ENCODE peak calls at places on chromosomes 4 and X, in ten cellular contexts. Z is ovary, T is WERI-Rb-1, F is AG09319, U is tibial artery, R is endothelial cell of umbilical vein, K is lower lobe of right lung, B is GM20000, D is neural progenitor cell, P is HFFc6. O is an unnamed sample.

GRCh38 chrX:114583646-114584433 is at the start of gene HTR2C:
- DNase-seq in B (no peak), F (no peak), P (no peak), Z (no peak), R (no peak), U (no peak), T (no peak), K (no peak), D (peak), O (no peak)

GRCh38 chrX:17692709-17693346 is 44.5 kb upstream of the SCML1 start:
- DNase-seq in P (peak), B (no peak), Z (no peak), K (no peak), T (peak), R (no peak), D (peak), U (no peak), F (peak), O (no peak)

GRCh38 chr4:22897520-22898108 is 204.9 kb downstream of the GBA3 start:
- DNase-seq in B (peak), Z (no peak), D (peak), T (peak), K (no peak), R (peak), F (peak), P (peak), U (no peak), O (no peak)

GRCh38 chr4:149176019-149176418 is 639.6 kb downstream of the IQCM start:
- DNase-seq in B (no peak), F (no peak), T (peak), R (no peak), K (peak), Z (no peak), U (no peak), P (no peak), D (peak), O (no peak)

GRCh38 chr4:147965873-147966272 is 234.0 kb downstream of the ARHGAP10 start:
- DNase-seq in R (no peak), D (no peak), Z (no peak), U (no peak), K (no peak), F (no peak), P (no peak), T (no peak), B (no peak), O (no peak)

GRCh38 chrX:111244238-111244750 is 26.0 kb downstream of the CAPN6 start:
- DNase-seq in P (no peak), D (peak), U (no peak), K (no peak), Z (no peak), F (peak), B (peak), R (no peak), T (no peak), O (no peak)

GRCh38 chr4:83083925-83084475 is 30.5 kb downstream of the PLAC8 start:
- DNase-seq in Z (no peak), F (no peak), D (no peak), T (no peak), U (no peak), P (no peak), B (no peak), K (peak), R (peak), O (no peak)

GRCh38 chr4:174669278-174669677 is 147.0 kb upstream of the HPGD start:
- DNase-seq in F (peak), U (no peak), T (no peak), P (no peak), B (no peak), K (no peak), R (no peak), D (no peak), Z (no peak), O (no peak)

GRCh38 chrX:19649227-19650009 is 134.1 kb upstream of the MAP3K15 start:
- DNase-seq in D (no peak), B (no peak), F (peak), R (no peak), T (no peak), P (peak), Z (no peak), U (no peak), K (no peak), O (no peak)

GRCh38 chr4:187558391-187558790 is 437.2 kb upstream of the ZFP42 start:
- DNase-seq in F (no peak), D (no peak), P (no peak), K (no peak), B (no peak), Z (no peak), T (no peak), U (no peak), R (no peak), O (no peak)

GRCh38 chr4:56004235-56004634 is 55.5 kb downstream of the CEP135 start:
- DNase-seq in P (no peak), U (no peak), K (no peak), R (no peak), B (no peak), T (no peak), F (no peak), Z (no peak), D (no peak), O (no peak)

GRCh38 chr4:56003606-56004005 is 54.9 kb downstream of the CEP135 start:
- DNase-seq in B (no peak), U (no peak), F (no peak), P (no peak), Z (no peak), D (no peak), K (no peak), T (no peak), R (no peak), O (no peak)

GRCh38 chr4:56007154-56007553 is 58.4 kb downstream of the CEP135 start:
- DNase-seq in F (no peak), K (no peak), R (no peak), U (no peak), B (no peak), D (peak), P (no peak), T (no peak), Z (no peak), O (no peak)
- TF ChIP-seq CTCF in F (no peak), K (no peak), R (no peak), U (no peak), B (no peak), D (peak), P (no peak), T (no peak), Z (no peak), O (no peak)

GRCh38 chrX:147573266-147573665 is 338.5 kb upstream of the FMR1 start:
- DNase-seq in U (no peak), P (no peak), B (no peak), Z (no peak), D (no peak), K (no peak), F (no peak), T (no peak), R (no peak), O (no peak)

GRCh38 chrX:147565239-147565638 is 346.5 kb upstream of the FMR1 start:
- DNase-seq in R (no peak), F (no peak), T (no peak), K (no peak), U (no peak), D (no peak), P (peak), B (no peak), Z (no peak), O (no peak)

GRCh38 chrX:147570483-147570882 is 341.2 kb upstream of the FMR1 start:
- DNase-seq in U (no peak), T (no peak), P (no peak), R (no peak), D (peak), K (no peak), Z (no peak), F (no peak), B (no peak), O (no peak)
- TF ChIP-seq CTCF in U (no peak), T (peak), P (no peak), R (no peak), D (peak), K (no peak), Z (no peak), F (no peak), B (no peak), O (no peak)

DNA sequence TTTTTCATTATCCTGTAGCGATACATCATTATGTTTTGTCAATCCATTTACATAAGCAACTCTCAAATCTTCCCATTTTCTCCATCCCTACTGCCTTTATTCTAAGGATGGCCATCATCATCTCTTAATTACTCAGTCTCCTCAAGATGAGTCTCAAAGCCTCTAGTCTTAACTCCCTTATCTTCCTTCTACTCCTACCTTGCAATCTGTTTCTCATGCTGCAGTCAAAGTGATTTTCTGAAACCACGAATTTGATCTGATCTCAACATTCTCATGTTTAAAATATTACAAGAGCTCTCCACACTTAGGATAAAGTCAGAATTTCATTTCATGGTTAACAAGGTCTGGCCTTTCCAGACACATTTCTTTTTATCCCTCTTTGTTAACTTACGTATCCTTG is 51.8 kb downstream of the ANXA3 start:
- DNase-seq in K (no peak), B (no peak), F (no peak), Z (no peak), U (no peak), T (no peak), P (no peak), D (no peak), R (no peak), O (no peak)
- TF ChIP-seq CTCF in K (no peak), B (no peak), F (no peak), Z (no peak), U (no peak), T (no peak), P (no peak), D (no peak), R (no peak), O (no peak)

GRCh38 chrX:153944800-153945150 is 332 bp upstream of the RENBP start:
- DNase-seq in F (no peak), D (no peak), B (no peak), T (no peak), R (no peak), K (no peak), U (no peak), Z (no peak), P (no peak), O (no peak)

GRCh38 chrX:153945956-153946909 is 1.8 kb upstream of the RENBP start:
- DNase-seq in D (no peak), K (no peak), B (no peak), U (no peak), T (no peak), P (no peak), R (no peak), Z (no peak), F (no peak), O (no peak)

GRCh38 chrX:153941331-153942252 is 2.9 kb downstream of the RENBP start:
- DNase-seq in D (peak), P (no peak), T (no peak), Z (no peak), R (no peak), U (no peak), K (no peak), B (no peak), F (no peak), O (no peak)

GRCh38 chrX:153946910-153947769 is 2.7 kb upstream of the RENBP start:
- DNase-seq in D (peak), R (peak), K (peak), P (peak), F (peak), U (peak), T (peak), B (peak), Z (peak), O (peak)

GRCh38 chrX:153944140-153944799 is at the start of gene RENBP:
- DNase-seq in T (peak), K (peak), R (no peak), B (peak), Z (no peak), F (no peak), P (no peak), U (peak), D (peak), O (peak)
- TF ChIP-seq CTCF in T (no peak), K (no peak), R (no peak), B (no peak), Z (no peak), F (no peak), P (no peak), U (no peak), D (no peak), O (no peak)

DNA sequence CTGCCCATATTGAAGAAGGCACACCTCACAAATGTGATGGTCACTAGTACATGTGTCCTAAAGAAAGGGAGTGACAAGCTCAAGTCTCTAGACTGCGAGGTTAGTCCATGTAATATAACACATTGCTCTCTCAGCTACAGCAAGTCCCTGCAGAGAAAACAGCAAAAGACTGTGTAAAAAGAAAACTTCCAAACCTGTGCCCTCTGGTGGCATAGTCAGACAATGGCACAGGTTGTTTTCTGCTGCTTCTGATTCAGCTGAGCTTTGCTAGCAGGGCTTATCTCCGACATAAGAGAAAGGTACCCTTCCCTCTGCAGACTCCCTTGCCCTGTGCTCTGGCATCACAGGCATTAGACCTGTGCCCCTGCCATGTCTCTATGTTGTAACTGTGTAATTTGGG is 1.4 kb upstream of the SERPINA7 start:
- DNase-seq in K (no peak), Z (no peak), B (no peak), T (no peak), F (no peak), U (no peak), R (no peak), D (peak), P (no peak), O (no peak)
- TF ChIP-seq CTCF in K (no peak), Z (no peak), B (no peak), T (peak), F (no peak), U (no peak), R (no peak), D (peak), P (peak), O (no peak)

GRCh38 chr4:80322716-80323115 is 12.8 kb upstream of the CFAP299 start:
- DNase-seq in T (peak), B (no peak), K (no peak), Z (no peak), P (peak), R (peak), U (no peak), D (no peak), F (no peak), O (no peak)
- TF ChIP-seq CTCF in T (peak), B (no peak), K (no peak), Z (no peak), P (peak), R (no peak), U (no peak), D (no peak), F (peak), O (no peak)

GRCh38 chr4:2418652-2419571 is at the start of gene CFAP99:
- DNase-seq in F (peak), T (peak), P (peak), B (peak), Z (peak), K (peak), R (peak), U (peak), D (peak), O (peak)
- TF ChIP-seq CTCF in F (no peak), T (peak), P (peak), B (no peak), Z (no peak), K (no peak), R (peak), U (no peak), D (no peak), O (peak)

GRCh38 chr4:139556735-139557505 is 901 bp upstream of the SETD7 start:
- DNase-seq in D (peak), Z (no peak), F (no peak), B (peak), R (peak), U (peak), T (peak), P (no peak), K (peak), O (peak)
- TF ChIP-seq CTCF in D (peak), Z (no peak), F (no peak), B (no peak), R (no peak), U (no peak), T (no peak), P (no peak), K (no peak), O (no peak)

DNA sequence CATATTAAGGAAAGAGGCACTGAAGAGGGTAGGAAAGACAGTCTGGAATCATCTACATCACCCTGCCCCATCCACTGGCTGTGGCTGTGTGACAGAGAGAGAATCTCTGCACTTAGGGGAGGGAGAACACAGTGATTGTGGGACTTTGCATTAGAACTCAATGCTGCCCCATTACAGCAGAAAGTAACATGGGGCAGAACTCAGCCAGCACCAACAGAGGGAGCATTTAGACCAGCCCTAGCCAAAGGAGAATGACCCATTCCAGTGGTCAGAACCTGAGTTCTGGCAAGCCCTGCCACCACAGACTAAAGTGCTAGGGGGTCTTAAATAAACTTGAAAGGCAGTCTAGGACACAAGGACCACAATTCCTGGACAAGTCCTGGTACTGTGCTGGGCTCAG is 37.9 kb downstream of the ZNF330 start:
- DNase-seq in K (no peak), P (no peak), B (no peak), Z (no peak), F (no peak), U (no peak), R (no peak), T (no peak), D (no peak), O (no peak)
- TF ChIP-seq CTCF in K (no peak), P (no peak), B (no peak), Z (no peak), F (no peak), U (no peak), R (no peak), T (peak), D (no peak), O (no peak)